ENCODE peak calls at places on chromosomes 2 and 18, in eight cellular contexts. G, B, V, S, U, T, H and W are unnamed samples.

GRCh38 chr2:234076451-234076850 is 25.9 kb downstream of the SPP2 start:
- DNase-seq in U (no peak), S (no peak), B (no peak), H (no peak), G (no peak), V (no peak), T (no peak), W (no peak)

GRCh38 chr2:45804990-45805755 is 153.7 kb downstream of the PRKCE start:
- DNase-seq in B (no peak), S (no peak), U (no peak), G (no peak), H (no peak), V (no peak), T (no peak), W (no peak)

GRCh38 chr18:23694642-23695430 is 5.6 kb downstream of the LAMA3 start:
- DNase-seq in T (no peak), G (no peak), V (no peak), S (no peak), H (no peak), B (no peak), U (no peak), W (no peak)

GRCh38 chr2:169928463-169928864 is 101.2 kb downstream of the UBR3 start:
- DNase-seq in G (no peak), B (no peak), S (peak), H (no peak), U (no peak), V (peak), T (no peak), W (no peak)

GRCh38 chr2:201203916-201204654 is 21.1 kb downstream of the CASP10 start:
- DNase-seq in V (peak), B (no peak), S (no peak), H (no peak), U (no peak), G (no peak), T (no peak), W (no peak)

GRCh38 chr2:17736989-17737388 is 16.6 kb downstream of the SMC6 start:
- DNase-seq in H (no peak), U (no peak), T (no peak), V (peak), G (no peak), B (no peak), S (no peak), W (no peak)

GRCh38 chr18:46019956-46020355 is 52.1 kb downstream of the PSTPIP2 start:
- DNase-seq in S (no peak), H (no peak), B (no peak), U (no peak), T (no peak), V (no peak), G (no peak), W (no peak)

GRCh38 chr2:86048888-86049287 is 56.8 kb downstream of the POLR1A start:
- DNase-seq in T (no peak), U (no peak), H (no peak), G (no peak), B (no peak), V (no peak), S (no peak), W (no peak)

GRCh38 chr2:20065885-20066602 is 14.6 kb upstream of the LAPTM4A start:
- DNase-seq in U (no peak), V (peak), B (no peak), H (no peak), S (no peak), T (no peak), G (no peak), W (peak)

GRCh38 chr2:160703648-160704585 is 210.3 kb upstream of the RBMS1 start:
- DNase-seq in S (peak), B (peak), H (no peak), V (no peak), T (no peak), G (peak), U (no peak), W (no peak)

GRCh38 chr2:127398239-127398590 is 10.4 kb upstream of the MAP3K2 start:
- DNase-seq in G (no peak), U (peak), S (no peak), B (peak), H (no peak), T (peak), V (peak), W (peak)